ENCODE peak calls at places on chromosomes 1 and 21, in four cellular contexts. Q is GM23338, O is SK-N-SH, T is MM.1S. X is an unnamed sample.

GRCh38 chr1:114379987-114380386 is 131.0 kb downstream of the TRIM33 start:
- DNase-seq in T (no peak), Q (no peak), O (no peak), X (no peak)

GRCh38 chr1:119409731-119410130 is 5.2 kb upstream of the HSD3B2 start:
- DNase-seq in O (no peak), Q (no peak), T (no peak), X (no peak)

GRCh38 chr1:35557118-35557610 is at the start of gene KIAA0319L:
- DNase-seq in T (peak; percentile 80), Q (peak; percentile 87), O (peak; percentile 94), X (peak; percentile 83)

GRCh38 chr1:65948609-65949229 is 156.0 kb downstream of the PDE4B start:
- DNase-seq in T (no peak), Q (no peak), O (no peak), X (no peak)

GRCh38 chr21:21860888-21861287 is 862.7 kb downstream of the NCAM2 start:
- DNase-seq in O (no peak), T (no peak), Q (no peak), X (no peak)

GRCh38 chr1:65182658-65183268 is 34.8 kb downstream of the AK4 start:
- DNase-seq in T (no peak), O (no peak), Q (no peak), X (no peak)

GRCh38 chr1:9204156-9204720 is 30.3 kb upstream of the H6PD start:
- DNase-seq in Q (no peak), T (no peak), O (no peak), X (no peak)

GRCh38 chr1:20187103-20187812 is 940 bp upstream of the PLA2G2C start:
- DNase-seq in Q (peak; percentile 9), T (no peak), O (no peak), X (peak; percentile 83)

GRCh38 chr1:219771039-219771438 is 157.3 kb downstream of the SLC30A10 start:
- DNase-seq in O (no peak), Q (peak; percentile 21), T (no peak), X (peak; percentile 27)

GRCh38 chr21:34594566-34595234 is 20.2 kb downstream of the RCAN1 start:
- DNase-seq in Q (no peak), O (no peak), T (no peak), X (no peak)

GRCh38 chr1:239678181-239678580 is 291.8 kb downstream of the CHRM3 start:
- DNase-seq in Q (no peak), O (no peak), T (no peak), X (no peak)
- H3K4me3 ChIP-seq in Q (no peak overlapping the region), O (no peak overlapping the region), T (no peak overlapping the region), X (no peak overlapping the region)

DNA sequence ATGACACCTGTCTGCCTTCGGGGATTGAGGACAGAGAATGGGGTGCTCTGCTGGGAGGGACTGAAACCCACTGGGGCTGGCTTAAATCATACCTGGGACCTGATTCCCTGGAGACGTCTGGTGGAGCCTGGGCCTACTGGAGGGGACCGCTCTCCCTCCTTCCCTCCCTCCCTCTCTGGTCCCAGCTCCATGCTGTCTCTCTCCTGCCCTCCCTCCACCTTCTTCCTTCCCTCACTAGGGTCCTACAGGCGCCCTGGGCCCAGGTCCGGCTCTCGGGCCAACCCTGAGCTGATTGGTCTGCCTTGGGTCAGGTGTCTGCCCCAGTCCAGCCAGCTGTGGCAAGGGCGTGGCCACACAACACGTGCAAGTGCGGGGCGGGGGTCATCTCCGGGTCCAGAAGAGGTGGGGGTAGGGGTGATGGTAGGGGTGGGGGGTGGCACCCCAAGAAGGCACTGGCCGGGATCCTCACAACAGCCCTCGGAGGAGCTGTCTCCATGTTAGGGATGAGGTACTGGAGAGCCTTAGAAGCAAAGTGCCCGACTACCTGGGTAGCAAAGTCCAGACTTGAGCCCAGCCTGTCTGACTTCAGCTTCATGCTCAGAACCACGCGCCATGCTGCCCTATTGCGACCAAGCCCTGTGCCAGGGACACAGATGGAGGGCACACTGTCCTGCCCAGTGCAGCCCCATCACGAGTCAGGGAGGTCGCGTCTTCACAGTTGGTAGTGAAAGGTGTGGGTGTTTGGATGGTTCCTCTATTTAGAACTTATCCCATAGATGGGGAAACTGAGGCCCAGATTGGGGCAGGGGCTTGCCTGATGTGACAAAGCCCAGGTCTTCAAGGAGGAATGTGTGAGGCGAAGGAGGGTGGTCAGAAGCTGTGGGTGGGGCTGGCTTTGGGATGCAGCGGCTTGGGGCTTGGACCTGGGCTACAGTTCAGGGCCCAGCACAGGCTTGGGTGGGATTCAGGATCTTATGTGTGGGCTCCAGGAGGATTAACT is 574.1 kb downstream of the PTPRU start:
- DNase-seq in Q (no peak), T (no peak), O (peak; percentile 6), X (no peak)
- H3K9me2 ChIP-seq in Q (no peaks in the 10 kb centered on the region), T (no peaks in the 10 kb centered on the region), O (no peaks in the 10 kb centered on the region), X (no peaks in the 10 kb centered on the region)

GRCh38 chr21:26840912-26841311 is 4.3 kb downstream of the ADAMTS1 start:
- DNase-seq in O (peak; percentile 29), T (no peak), Q (no peak), X (no peak)
- H3K4me3 ChIP-seq in O (no peak overlapping the region), T (no peak overlapping the region), Q (no peak overlapping the region), X (no peak overlapping the region)

GRCh38 chr1:155285063-155285462 is 7.8 kb downstream of the HCN3 start:
- DNase-seq in O (no peak), T (no peak), Q (no peak), X (no peak)
- H3K9me2 ChIP-seq in O (no peaks in the 10 kb centered on the region), T (no peaks in the 10 kb centered on the region), Q (no peaks in the 10 kb centered on the region), X (no peaks in the 10 kb centered on the region)

DNA sequence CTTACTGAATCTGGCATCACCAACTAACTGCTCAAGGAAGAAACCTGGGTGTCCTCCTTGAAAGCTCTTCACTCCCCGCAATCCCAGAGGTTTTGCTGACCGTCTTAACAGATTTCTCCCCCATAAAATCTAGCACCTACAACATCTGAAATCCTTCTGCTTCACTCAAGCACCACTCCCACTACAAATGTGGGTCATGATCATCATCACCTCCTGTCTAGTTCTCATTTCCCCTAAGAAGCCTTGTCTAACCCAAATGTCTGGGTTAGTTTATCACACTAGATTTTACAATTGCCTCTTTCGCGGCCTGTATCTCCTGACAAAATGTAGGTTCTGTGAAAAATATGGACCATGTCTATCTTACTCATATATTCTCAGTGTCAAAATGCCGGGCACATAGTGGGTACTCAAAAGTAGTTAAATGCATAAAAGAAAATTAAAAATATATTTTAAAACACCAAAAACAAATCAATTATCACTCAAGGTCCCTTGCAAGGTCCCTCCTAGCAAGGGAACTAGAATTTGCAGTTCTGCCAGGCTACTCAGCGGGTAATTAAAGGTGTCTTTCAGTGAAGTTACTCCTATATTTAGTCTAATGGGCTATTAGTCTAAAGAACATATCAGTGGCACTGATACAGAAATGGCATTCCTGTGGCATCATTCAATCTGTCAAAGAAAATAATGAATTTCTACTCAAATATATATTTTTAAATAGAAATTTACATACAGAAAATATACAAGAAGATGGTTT is 19.6 kb downstream of the C21orf91 start:
- DNase-seq in O (no peak), T (no peak), Q (no peak), X (no peak)
- H3K4me3 ChIP-seq in O (no peak overlapping the region), T (no peak overlapping the region), Q (no peak overlapping the region), X (no peak overlapping the region)

DNA sequence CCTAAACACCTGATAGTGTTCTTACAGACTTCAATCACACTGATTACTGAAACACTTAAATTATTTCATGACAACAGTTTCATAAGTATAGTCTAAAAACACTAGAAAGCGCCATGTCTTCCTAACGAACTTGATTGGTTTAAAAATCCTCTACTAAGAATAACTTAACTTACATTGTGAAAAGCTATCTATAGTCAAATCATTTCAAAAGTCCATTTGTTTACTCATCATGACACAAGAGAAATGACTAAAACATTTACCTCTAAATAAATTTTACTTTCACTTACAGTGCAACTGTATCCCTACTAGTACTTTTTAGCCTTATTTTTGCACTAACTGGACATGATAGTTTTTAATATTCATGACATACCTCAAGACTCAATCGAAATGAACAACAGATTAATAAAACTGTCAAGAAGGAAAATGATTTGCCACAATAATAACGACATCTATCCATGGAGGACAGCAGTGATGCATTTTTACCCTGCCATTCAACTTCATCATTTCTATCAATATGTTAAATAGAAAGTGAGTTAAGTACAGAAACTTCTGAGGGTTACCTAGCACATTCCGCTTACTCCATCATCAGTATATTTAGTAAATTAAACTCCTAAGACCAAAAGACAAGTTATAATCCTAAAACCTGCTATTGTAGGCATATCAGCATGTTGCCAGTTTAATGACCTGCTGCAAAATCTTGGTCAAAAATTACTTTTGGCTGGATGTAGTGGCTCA is 38.4 kb downstream of the AHCTF1 start:
- DNase-seq in Q (no peak), O (no peak), T (no peak), X (no peak)
- H3K9me2 ChIP-seq in Q (no peaks in the 10 kb centered on the region), O (no peaks in the 10 kb centered on the region), T (no peaks in the 10 kb centered on the region), X (no peaks in the 10 kb centered on the region)

GRCh38 chr1:45306319-45306718 is 20.4 kb upstream of the HPDL start:
- DNase-seq in Q (no peak), O (no peak), T (no peak), X (no peak)
- H3K4me3 ChIP-seq in Q (peak overlapping the region; percentile 12), O (no peak overlapping the region), T (no peak overlapping the region), X (no peak overlapping the region)

GRCh38 chr1:18341291-18342058 is 139.3 kb upstream of the KLHDC7A start:
- DNase-seq in T (no peak), Q (no peak), O (no peak), X (no peak)

GRCh38 chr1:18337757-18338156 is 143.0 kb upstream of the KLHDC7A start:
- DNase-seq in Q (no peak), T (no peak), O (no peak), X (no peak)

GRCh38 chr1:18340787-18341186 is 139.9 kb upstream of the KLHDC7A start:
- DNase-seq in Q (no peak), T (no peak), O (no peak), X (no peak)

GRCh38 chr1:18340158-18340764 is 140.5 kb upstream of the KLHDC7A start:
- DNase-seq in T (no peak), Q (no peak), O (no peak), X (no peak)

GRCh38 chr1:18339161-18339560 is 141.6 kb upstream of the KLHDC7A start:
- DNase-seq in O (no peak), T (no peak), Q (no peak), X (peak; percentile 43)
- H3K9me2 ChIP-seq in O (no peaks in the 10 kb centered on the region), T (no peaks in the 10 kb centered on the region), Q (peaks cover 6% of the 10 kb centered on the region), X (no peaks in the 10 kb centered on the region)

GRCh38 chr1:177945943-177946650 is 23.8 kb downstream of the SEC16B start:
- DNase-seq in T (peak; percentile 65), O (peak; percentile 69), Q (peak; percentile 90), X (peak; percentile 57)
- H3K4me3 ChIP-seq in T (no peak overlapping the region), O (no peak overlapping the region), Q (no peak overlapping the region), X (no peak overlapping the region)

X was measured in PC-9.